ENCODE peak calls at places on chromosomes 11 and 22, in four cellular contexts. K is neural progenitor cell, E is SK-MEL-5, J is iris pigment epithelial cell. Q is an unnamed sample.

GRCh38 chr11:43516316-43516820 is 157.6 kb downstream of the TTC17 start:
- DNase-seq in K (peak), E (no peak), J (no peak), Q (no peak)

GRCh38 chr11:75167617-75168016 is 16.7 kb downstream of the SLCO2B1 start:
- DNase-seq in K (no peak), E (no peak), J (no peak), Q (no peak)

GRCh38 chr11:117076941-117077659 is 21.1 kb downstream of the SIK3 start:
- DNase-seq in K (no peak), E (no peak), J (no peak), Q (no peak)

GRCh38 chr11:7977251-7977917 is 9.8 kb upstream of the EIF3F start:
- DNase-seq in K (no peak), E (peak), J (peak), Q (peak)

GRCh38 chr11:21912280-21912679 is 280.6 kb upstream of the ANO5 start:
- DNase-seq in K (no peak), E (no peak), J (no peak), Q (no peak)

GRCh38 chr11:86068138-86068861 is 584 bp downstream of the PICALM start:
- DNase-seq in K (peak), E (no peak), J (no peak), Q (no peak)

GRCh38 chr22:41261541-41262249 is 21.0 kb upstream of the CHADL start:
- DNase-seq in K (no peak), E (no peak), J (no peak), Q (no peak)

GRCh38 chr22:19325296-19325950 is 33.9 kb upstream of the CLTCL1 start:
- DNase-seq in K (no peak), E (peak), J (peak), Q (peak)

GRCh38 chr11:22225190-22225589 is 32.3 kb downstream of the ANO5 start:
- DNase-seq in K (no peak), E (no peak), J (no peak), Q (no peak)

GRCh38 chr11:128630367-128631230 is 43.2 kb upstream of the ETS1 start:
- DNase-seq in K (peak), E (peak), J (peak), Q (peak)

GRCh38 chr11:112962854-112963367 is 1.7 kb downstream of the NCAM1 start:
- DNase-seq in K (peak), E (no peak), J (peak), Q (peak)

GRCh38 chr22:45308624-45309421 is 911 bp upstream of the FAM118A start:
- DNase-seq in K (peak), E (no peak), J (no peak), Q (no peak)

GRCh38 chr11:127458561-127458960 is 458.0 kb upstream of the KIRREL3 start:
- DNase-seq in K (no peak), E (no peak), J (no peak), Q (no peak)

GRCh38 chr11:116596346-116597260 is 176.2 kb downstream of the BUD13 start:
- DNase-seq in K (no peak), E (no peak), J (no peak), Q (no peak)

GRCh38 chr11:89421718-89422117 is 69.5 kb downstream of the NOX4 start:
- DNase-seq in K (no peak), E (no peak), J (no peak), Q (no peak)

GRCh38 chr11:23991140-23991539 is 505.7 kb upstream of the LUZP2 start:
- DNase-seq in K (no peak), E (no peak), J (peak), Q (peak)

GRCh38 chr22:45554861-45555260 is 52.2 kb downstream of the FBLN1 start:
- DNase-seq in K (no peak), E (no peak), J (no peak), Q (no peak)

GRCh38 chr11:120985718-120986569 is 38.0 kb upstream of the TBCEL start:
- DNase-seq in K (peak), E (peak), J (peak), Q (peak)

GRCh38 chr22:35479359-35479758 is 61.3 kb upstream of the RASD2 start:
- DNase-seq in K (no peak), E (no peak), J (no peak), Q (no peak)

GRCh38 chr11:6570691-6571427 is 32.6 kb downstream of the RRP8 start:
- DNase-seq in K (no peak), E (no peak), J (no peak), Q (no peak)

GRCh38 chr11:28963189-28963588 is 855.0 kb downstream of the METTL15 start:
- DNase-seq in K (no peak), E (no peak), J (peak), Q (peak)

GRCh38 chr11:112694813-112695212 is 266.4 kb upstream of the NCAM1 start:
- DNase-seq in K (no peak), E (no peak), J (peak), Q (no peak)

GRCh38 chr11:17768547-17768946 is 34.0 kb downstream of the KCNC1 start:
- DNase-seq in K (no peak), E (no peak), J (no peak), Q (no peak)

GRCh38 chr11:130427049-130427388 is 1.4 kb downstream of the ADAMTS8 start:
- DNase-seq in K (no peak), E (no peak), J (no peak), Q (no peak)

GRCh38 chr11:33996498-33997454 is 54.8 kb upstream of the CAPRIN1 start:
- DNase-seq in K (peak), E (peak), J (peak), Q (peak)

GRCh38 chr22:46065733-46066454 is 84.4 kb upstream of the PPARA start:
- DNase-seq in K (no peak), E (no peak), J (no peak), Q (no peak)

GRCh38 chr11:45067966-45068365 is 78.5 kb upstream of the PRDM11 start:
- DNase-seq in K (no peak), E (no peak), J (no peak), Q (no peak)

GRCh38 chr11:91956711-91957110 is 267.9 kb upstream of the FAT3 start:
- DNase-seq in K (no peak), E (no peak), J (no peak), Q (no peak)

GRCh38 chr22:36439481-36440271 is 41.8 kb downstream of the TXN2 start:
- DNase-seq in K (no peak), E (no peak), J (peak), Q (peak)

GRCh38 chr11:22491826-22492225 is 133.8 kb downstream of the FANCF start:
- DNase-seq in K (peak), E (no peak), J (peak), Q (no peak)

GRCh38 chr11:10205928-10206327 is 88.1 kb downstream of the SBF2 start:
- DNase-seq in K (peak), E (no peak), J (no peak), Q (no peak)

GRCh38 chr22:19974233-19974861 is 32.7 kb upstream of the TXNRD2 start:
- DNase-seq in K (peak), E (peak), J (peak), Q (peak)

GRCh38 chr11:65892661-65893317 is 2.3 kb downstream of the CCDC85B start:
- DNase-seq in K (no peak), E (no peak), J (no peak), Q (no peak)